ENCODE peak calls at places on chromosomes 13 and 19, in six cellular contexts. A is PC-3, V is tibial artery, N is skeletal muscle cell, I is WTC11, O is Peyer's patch. S is an unnamed sample.

GRCh38 chr19:660793-661426 is 2.1 kb downstream of the RNF126 start:
- DNase-seq in A (no peak), V (no peak), N (no peak), I (no peak), O (peak; percentile 90), S (no peak)

GRCh38 chr13:100338265-100338664 is 249.4 kb downstream of the PCCA start:
- DNase-seq in A (no peak), V (no peak), N (no peak), I (no peak), O (no peak), S (no peak)

GRCh38 chr13:74288361-74288911 is 154.2 kb upstream of the KLF12 start:
- DNase-seq in A (no peak), V (no peak), N (no peak), I (peak; percentile 16), O (peak; percentile 62), S (no peak)

GRCh38 chr13:59680429-59681024 is 483.2 kb downstream of the DIAPH3 start:
- DNase-seq in A (peak; percentile 39), V (no peak), N (no peak), I (no peak), O (no peak), S (no peak)

GRCh38 chr19:49506575-49507105 is 5.8 kb upstream of the FCGRT start:
- DNase-seq in A (peak; percentile 83), V (no peak), N (no peak), I (peak; percentile 89), O (peak; percentile 76), S (no peak)

GRCh38 chr19:56253737-56254136 is 18.8 kb upstream of the EDDM13 start:
- DNase-seq in A (peak; percentile 81), V (no peak), N (no peak), I (no peak), O (no peak), S (peak; percentile 27)

GRCh38 chr19:12772323-12772722 is 3.0 kb downstream of the HOOK2 start:
- DNase-seq in A (no peak), V (no peak), N (no peak), I (no peak), O (no peak), S (no peak)

GRCh38 chr19:22545751-22546150 is 88.4 kb upstream of the ZNF492 start:
- DNase-seq in A (peak; percentile 19), V (no peak), N (no peak), I (peak; percentile 36), O (no peak), S (no peak)

GRCh38 chr13:113857531-113858195 is 6.2 kb downstream of the GAS6 start:
- DNase-seq in A (no peak), V (peak; percentile 54), N (no peak), I (no peak), O (peak; percentile 49), S (no peak)